ENCODE peak calls at places on chromosome 21, in eight cellular contexts. One of them, this sample, is unnamed.
A peak's percentile ranks its signal among the peaks of the same experiment; 100 is the strongest.

GRCh38 chr21:45202889-45203288 is 84.8 kb downstream of the POFUT2 start:
- DNase-seq in A549: no peak
- DNase-seq in breast epithelium: no peak
- DNase-seq in tibial nerve: no peak
- DNase-seq in HCT116: no peak
- DNase-seq in K562: no peak
- DNase-seq in heart left ventricle: no peak
- DNase-seq in thyroid gland: no peak
- DNase-seq in this sample: no peak

GRCh38 chr21:46112731-46113215 is 14.9 kb downstream of the COL6A2 start:
- DNase-seq in A549: no peak
- DNase-seq in breast epithelium: peak; percentile 30
- DNase-seq in tibial nerve: no peak
- DNase-seq in HCT116: no peak
- DNase-seq in K562: no peak
- DNase-seq in heart left ventricle: peak; percentile 15
- DNase-seq in thyroid gland: peak; percentile 0
- DNase-seq in this sample: peak; percentile 10

GRCh38 chr21:35020902-35021301 is 28.2 kb downstream of the RUNX1 start:
- DNase-seq in A549: no peak
- DNase-seq in breast epithelium: no peak
- DNase-seq in tibial nerve: no peak
- DNase-seq in HCT116: no peak
- DNase-seq in K562: no peak
- DNase-seq in heart left ventricle: no peak
- DNase-seq in thyroid gland: no peak
- DNase-seq in this sample: peak; percentile 43

GRCh38 chr21:43740497-43741156 is 21.7 kb downstream of the PDXK start:
- DNase-seq in A549: peak; percentile 83
- DNase-seq in breast epithelium: peak; percentile 92
- DNase-seq in tibial nerve: peak; percentile 49
- DNase-seq in HCT116: no peak
- DNase-seq in K562: no peak
- DNase-seq in heart left ventricle: no peak
- DNase-seq in thyroid gland: peak; percentile 94
- DNase-seq in this sample: no peak

GRCh38 chr21:44897326-44898010 is 23.2 kb downstream of the ITGB2 start:
- DNase-seq in A549: no peak
- DNase-seq in breast epithelium: no peak
- DNase-seq in tibial nerve: no peak
- DNase-seq in HCT116: no peak
- DNase-seq in K562: peak; percentile 55
- DNase-seq in heart left ventricle: no peak
- DNase-seq in thyroid gland: no peak
- DNase-seq in this sample: no peak

GRCh38 chr21:18499761-18500376 is 96.3 kb upstream of the TMPRSS15 start:
- DNase-seq in A549: peak; percentile 32
- DNase-seq in breast epithelium: no peak
- DNase-seq in tibial nerve: peak; percentile 69
- DNase-seq in HCT116: peak; percentile 10
- DNase-seq in K562: peak; percentile 13
- DNase-seq in heart left ventricle: no peak
- DNase-seq in thyroid gland: peak; percentile 6
- DNase-seq in this sample: no peak

GRCh38 chr21:23217597-23217996 is 2219.4 kb downstream of the NCAM2 start:
- DNase-seq in A549: no peak
- DNase-seq in breast epithelium: no peak
- DNase-seq in tibial nerve: no peak
- DNase-seq in HCT116: no peak
- DNase-seq in K562: no peak
- DNase-seq in heart left ventricle: no peak
- DNase-seq in thyroid gland: no peak
- DNase-seq in this sample: no peak

GRCh38 chr21:34795152-34796141 is 126.7 kb downstream of the CLIC6 start:
- DNase-seq in A549: peak; percentile 75
- DNase-seq in breast epithelium: no peak
- DNase-seq in tibial nerve: peak; percentile 25
- DNase-seq in HCT116: peak; percentile 61
- DNase-seq in K562: no peak
- DNase-seq in heart left ventricle: no peak
- DNase-seq in thyroid gland: peak; percentile 9
- DNase-seq in this sample: no peak

GRCh38 chr21:25528511-25528910 is 78.8 kb downstream of the MRPL39 start:
- DNase-seq in A549: no peak
- DNase-seq in breast epithelium: no peak
- DNase-seq in tibial nerve: no peak
- DNase-seq in HCT116: no peak
- DNase-seq in K562: no peak
- DNase-seq in heart left ventricle: no peak
- DNase-seq in thyroid gland: no peak
- DNase-seq in this sample: no peak

GRCh38 chr21:29499734-29500343 is 201.1 kb downstream of the BACH1 start:
- DNase-seq in A549: peak; percentile 51
- DNase-seq in breast epithelium: no peak
- DNase-seq in tibial nerve: no peak
- DNase-seq in HCT116: peak; percentile 32
- DNase-seq in K562: peak; percentile 37
- DNase-seq in heart left ventricle: no peak
- DNase-seq in thyroid gland: no peak
- DNase-seq in this sample: no peak

GRCh38 chr21:37208056-37208705 is 59.0 kb downstream of the VPS26C start:
- DNase-seq in A549: no peak
- DNase-seq in breast epithelium: peak; percentile 56
- DNase-seq in tibial nerve: peak; percentile 15
- DNase-seq in HCT116: no peak
- DNase-seq in K562: peak; percentile 42
- DNase-seq in heart left ventricle: peak; percentile 80
- DNase-seq in thyroid gland: peak; percentile 80
- DNase-seq in this sample: peak; percentile 40

GRCh38 chr21:33362044-33362555 is 37.3 kb downstream of the IFNAR1 start:
- DNase-seq in A549: no peak
- DNase-seq in breast epithelium: no peak
- DNase-seq in tibial nerve: no peak
- DNase-seq in HCT116: no peak
- DNase-seq in K562: no peak
- DNase-seq in heart left ventricle: no peak
- DNase-seq in thyroid gland: peak; percentile 5
- DNase-seq in this sample: peak; percentile 85

GRCh38 chr21:16587671-16588379 is 858.0 kb downstream of the USP25 start:
- DNase-seq in A549: no peak
- DNase-seq in breast epithelium: no peak
- DNase-seq in tibial nerve: peak; percentile 36
- DNase-seq in HCT116: no peak
- DNase-seq in K562: no peak
- DNase-seq in heart left ventricle: no peak
- DNase-seq in thyroid gland: no peak
- DNase-seq in this sample: no peak

GRCh38 chr21:34544032-34544496 is 32.1 kb upstream of the KCNE1 start:
- DNase-seq in A549: peak; percentile 74
- DNase-seq in breast epithelium: peak; percentile 76
- DNase-seq in tibial nerve: peak; percentile 79
- DNase-seq in HCT116: peak; percentile 80
- DNase-seq in K562: peak; percentile 89
- DNase-seq in heart left ventricle: peak; percentile 63
- DNase-seq in thyroid gland: peak; percentile 85
- DNase-seq in this sample: no peak

GRCh38 chr21:37231247-37231645 is 35.9 kb downstream of the VPS26C start:
- DNase-seq in A549: no peak
- DNase-seq in breast epithelium: no peak
- DNase-seq in tibial nerve: no peak
- DNase-seq in HCT116: no peak
- DNase-seq in K562: no peak
- DNase-seq in heart left ventricle: no peak
- DNase-seq in thyroid gland: no peak
- DNase-seq in this sample: peak; percentile 70

GRCh38 chr21:46150073-46150472 is 5.3 kb downstream of the FTCD start:
- DNase-seq in A549: no peak
- DNase-seq in breast epithelium: peak; percentile 30
- DNase-seq in tibial nerve: no peak
- DNase-seq in HCT116: no peak
- DNase-seq in K562: no peak
- DNase-seq in heart left ventricle: peak; percentile 11
- DNase-seq in thyroid gland: no peak
- DNase-seq in this sample: no peak

GRCh38 chr21:17045214-17045835 is 467.5 kb upstream of the CXADR start:
- DNase-seq in A549: peak; percentile 7
- DNase-seq in breast epithelium: no peak
- DNase-seq in tibial nerve: no peak
- DNase-seq in HCT116: no peak
- DNase-seq in K562: no peak
- DNase-seq in heart left ventricle: no peak
- DNase-seq in thyroid gland: no peak
- DNase-seq in this sample: no peak

GRCh38 chr21:46551636-46552241 is 53.1 kb downstream of the S100B start:
- DNase-seq in A549: no peak
- DNase-seq in breast epithelium: no peak
- DNase-seq in tibial nerve: no peak
- DNase-seq in HCT116: no peak
- DNase-seq in K562: no peak
- DNase-seq in heart left ventricle: no peak
- DNase-seq in thyroid gland: no peak
- DNase-seq in this sample: no peak

GRCh38 chr21:39966786-39967185 is 99.5 kb downstream of the PCP4 start:
- DNase-seq in A549: no peak
- DNase-seq in breast epithelium: no peak
- DNase-seq in tibial nerve: no peak
- DNase-seq in HCT116: no peak
- DNase-seq in K562: no peak
- DNase-seq in heart left ventricle: no peak
- DNase-seq in thyroid gland: no peak
- DNase-seq in this sample: peak; percentile 46

GRCh38 chr21:39972471-39972870 is 105.2 kb downstream of the PCP4 start:
- DNase-seq in A549: no peak
- DNase-seq in breast epithelium: no peak
- DNase-seq in tibial nerve: no peak
- DNase-seq in HCT116: no peak
- DNase-seq in K562: no peak
- DNase-seq in heart left ventricle: no peak
- DNase-seq in thyroid gland: no peak
- DNase-seq in this sample: no peak

GRCh38 chr21:39971961-39972360 is 104.7 kb downstream of the PCP4 start:
- DNase-seq in A549: no peak
- DNase-seq in breast epithelium: no peak
- DNase-seq in tibial nerve: no peak
- DNase-seq in HCT116: no peak
- DNase-seq in K562: no peak
- DNase-seq in heart left ventricle: no peak
- DNase-seq in thyroid gland: no peak
- DNase-seq in this sample: no peak

GRCh38 chr21:39969691-39970364 is 102.6 kb downstream of the PCP4 start:
- DNase-seq in A549: no peak
- DNase-seq in breast epithelium: no peak
- DNase-seq in tibial nerve: no peak
- DNase-seq in HCT116: no peak
- DNase-seq in K562: no peak
- DNase-seq in heart left ventricle: no peak
- DNase-seq in thyroid gland: no peak
- DNase-seq in this sample: no peak

GRCh38 chr21:39968010-39968409 is 100.8 kb downstream of the PCP4 start:
- DNase-seq in A549: no peak
- DNase-seq in breast epithelium: no peak
- DNase-seq in tibial nerve: no peak
- DNase-seq in HCT116: no peak
- DNase-seq in K562: no peak
- DNase-seq in heart left ventricle: no peak
- DNase-seq in thyroid gland: no peak
- DNase-seq in this sample: no peak
- TF ChIP-seq CTCF in A549: no peak
- TF ChIP-seq CTCF in breast epithelium: no peak
- TF ChIP-seq CTCF in tibial nerve: no peak
- TF ChIP-seq CTCF in HCT116: no peak
- TF ChIP-seq CTCF in K562: no peak
- TF ChIP-seq CTCF in heart left ventricle: no peak
- TF ChIP-seq CTCF in thyroid gland: no peak
- TF ChIP-seq CTCF in this sample: no peak

GRCh38 chr21:42421018-42421793 is 17.5 kb downstream of the UBASH3A start:
- DNase-seq in A549: no peak
- DNase-seq in breast epithelium: no peak
- DNase-seq in tibial nerve: no peak
- DNase-seq in HCT116: no peak
- DNase-seq in K562: no peak
- DNase-seq in heart left ventricle: no peak
- DNase-seq in thyroid gland: no peak
- DNase-seq in this sample: no peak
- H3K4me3 ChIP-seq in A549: no peak overlapping the region
- H3K4me3 ChIP-seq in breast epithelium: no peak overlapping the region
- H3K4me3 ChIP-seq in tibial nerve: no peak overlapping the region
- H3K4me3 ChIP-seq in HCT116: no peak overlapping the region
- H3K4me3 ChIP-seq in K562: no peak overlapping the region
- H3K4me3 ChIP-seq in heart left ventricle: no peak overlapping the region
- H3K4me3 ChIP-seq in thyroid gland: no peak overlapping the region
- H3K4me3 ChIP-seq in this sample: no peak overlapping the region

DNA sequence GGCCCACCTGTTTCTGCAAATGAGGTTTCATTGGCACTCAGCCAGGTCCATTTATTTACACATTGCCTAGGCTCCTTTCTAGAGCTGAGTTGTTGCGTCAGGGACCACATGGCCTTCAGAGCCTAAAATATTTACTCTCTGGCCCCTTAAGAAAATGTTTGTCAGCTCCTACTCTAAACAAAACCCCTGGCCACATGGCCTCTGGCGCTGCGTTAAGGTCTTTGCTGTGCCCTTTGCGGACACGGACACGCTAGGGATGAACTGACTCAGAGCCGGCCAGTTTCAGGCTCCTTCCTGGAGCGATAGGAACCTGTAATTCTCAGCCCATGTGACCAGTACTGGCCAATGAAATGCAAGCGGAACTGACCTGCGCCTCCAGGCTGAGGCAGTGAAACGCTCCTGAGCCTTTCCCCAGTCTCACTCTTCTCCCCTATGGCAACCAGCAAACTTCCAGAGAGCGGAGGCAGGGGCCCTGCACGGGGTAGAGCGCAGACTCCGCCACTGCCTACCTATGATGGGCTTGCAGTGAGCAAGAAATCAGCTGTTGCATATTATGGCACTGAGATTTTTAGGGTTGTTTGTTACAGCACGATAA is 160.3 kb downstream of the ETS2 start:
- DNase-seq in A549: peak; percentile 60
- DNase-seq in breast epithelium: no peak
- DNase-seq in tibial nerve: peak; percentile 24
- DNase-seq in HCT116: no peak
- DNase-seq in K562: peak; percentile 76
- DNase-seq in heart left ventricle: no peak
- DNase-seq in thyroid gland: peak; percentile 55
- DNase-seq in this sample: no peak
- TF ChIP-seq POLR2A in A549: no peak
- TF ChIP-seq POLR2A in breast epithelium: no peak
- TF ChIP-seq POLR2A in tibial nerve: no peak
- TF ChIP-seq POLR2A in HCT116: no peak
- TF ChIP-seq POLR2A in K562: no peak
- TF ChIP-seq POLR2A in heart left ventricle: no peak
- TF ChIP-seq POLR2A in thyroid gland: no peak
- TF ChIP-seq POLR2A in this sample: no peak

DNA sequence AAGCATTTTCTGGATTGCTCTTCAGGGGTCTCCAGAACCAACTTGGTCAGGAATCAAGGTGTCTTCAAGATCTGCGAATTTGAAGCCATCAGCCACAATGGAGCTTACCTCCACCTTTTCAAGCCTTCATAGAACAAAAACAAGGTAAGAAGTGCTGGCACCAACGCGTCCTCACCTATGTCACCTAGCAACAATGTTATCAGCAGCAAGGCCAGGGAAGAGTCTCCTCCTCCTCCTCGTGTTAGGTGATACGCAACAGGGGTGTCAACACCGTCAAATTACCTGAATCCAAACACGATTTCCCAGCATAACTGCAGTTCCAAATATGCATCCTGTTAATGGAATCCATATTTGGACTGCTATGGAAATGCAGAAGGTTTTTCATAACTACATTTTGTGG is 4.1 kb upstream of the TIAM1 start:
- DNase-seq in A549: no peak
- DNase-seq in breast epithelium: no peak
- DNase-seq in tibial nerve: no peak
- DNase-seq in HCT116: no peak
- DNase-seq in K562: no peak
- DNase-seq in heart left ventricle: no peak
- DNase-seq in thyroid gland: no peak
- DNase-seq in this sample: no peak
- TF ChIP-seq CTCF in A549: no peak
- TF ChIP-seq CTCF in breast epithelium: no peak
- TF ChIP-seq CTCF in tibial nerve: no peak
- TF ChIP-seq CTCF in HCT116: no peak
- TF ChIP-seq CTCF in K562: no peak
- TF ChIP-seq CTCF in heart left ventricle: no peak
- TF ChIP-seq CTCF in thyroid gland: no peak
- TF ChIP-seq CTCF in this sample: no peak

This sample was measured in lower leg skin.